ENCODE peak calls at places on chromosomes 2 and 18, in nine cellular contexts. Y is GM13977, D is HFFc6, U is mesothelial cell of epicardium, P is foreskin fibroblast, J is AG04449, C is epithelial cell of esophagus, N is breast epithelium, G is colonic mucosa. T is an unnamed sample.
A peak's percentile ranks its signal among the peaks of the same experiment; 100 is the strongest.

GRCh38 chr2:150584081-150584480 is 96.6 kb upstream of the RND3 start:
- DNase-seq in J (no peak), U (no peak), D (no peak), G (no peak), C (peak; percentile 67), P (no peak), N (no peak), Y (no peak), T (no peak)

GRCh38 chr18:36412778-36413177 is 115.3 kb downstream of the FHOD3 start:
- DNase-seq in J (no peak), C (peak; percentile 63), D (peak; percentile 26), N (no peak), G (no peak), Y (no peak), U (no peak), P (peak; percentile 35), T (no peak)

GRCh38 chr2:3197308-3197707 is 180.3 kb downstream of the EIPR1 start:
- DNase-seq in C (no peak), D (no peak), U (no peak), Y (no peak), P (no peak), J (no peak), G (no peak), N (no peak), T (no peak)

GRCh38 chr2:9948721-9949120 is 2.8 kb upstream of the GRHL1 start:
- DNase-seq in D (no peak), N (no peak), G (no peak), P (no peak), U (no peak), Y (no peak), J (no peak), C (no peak), T (no peak)

GRCh38 chr2:101253713-101254085 is 1.0 kb downstream of the CNOT11 start:
- DNase-seq in G (no peak), D (no peak), C (peak; percentile 7), U (no peak), P (no peak), Y (peak; percentile 17), N (no peak), J (no peak), T (peak; percentile 4)

GRCh38 chr2:73566288-73566878 is 75.8 kb downstream of the NAT8 start:
- DNase-seq in N (no peak), C (no peak), D (no peak), Y (no peak), J (no peak), U (no peak), G (no peak), P (no peak), T (no peak)

GRCh38 chr2:33317369-33318015 is 159.0 kb upstream of the RASGRP3 start:
- DNase-seq in Y (no peak), C (no peak), J (no peak), U (no peak), G (no peak), N (no peak), D (no peak), P (peak; percentile 67), T (no peak)

GRCh38 chr2:42881732-42882131 is 89.3 kb upstream of the HAAO start:
- DNase-seq in P (peak; percentile 61), U (no peak), C (peak; percentile 93), G (no peak), J (no peak), Y (no peak), D (peak; percentile 25), N (no peak), T (peak; percentile 22)

GRCh38 chr2:120601566-120601965 is 134.1 kb upstream of the GLI2 start:
- DNase-seq in C (no peak), P (no peak), J (no peak), G (no peak), D (no peak), N (no peak), U (no peak), Y (no peak), T (no peak)

GRCh38 chr2:205908491-205909193 is 177.3 kb downstream of the INO80D start:
- DNase-seq in Y (no peak), D (no peak), J (no peak), N (no peak), G (no peak), P (no peak), C (no peak), U (no peak), T (no peak)

GRCh38 chr2:112138143-112139032 is at the start of gene FBLN7:
- DNase-seq in U (no peak), P (peak; percentile 52), D (no peak), G (no peak), J (no peak), C (peak; percentile 25), Y (peak; percentile 30), N (no peak), T (no peak)

GRCh38 chr2:125745514-125745913 is 910.4 kb upstream of the GYPC start:
- DNase-seq in N (no peak), Y (no peak), G (peak; percentile 45), C (peak; percentile 18), U (no peak), P (no peak), D (peak; percentile 0), J (no peak), T (no peak)

GRCh38 chr2:25331686-25332365 is 9.9 kb downstream of the DNMT3A start:
- DNase-seq in Y (peak; percentile 63), N (no peak), G (no peak), J (no peak), U (no peak), C (peak; percentile 40), P (peak; percentile 43), D (no peak), T (peak; percentile 89)

GRCh38 chr18:7633171-7633570 is 66.1 kb downstream of the PTPRM start:
- DNase-seq in G (no peak), Y (no peak), J (no peak), P (no peak), D (no peak), N (no peak), C (no peak), U (no peak), T (no peak)

GRCh38 chr2:4338345-4338744 is 635.0 kb downstream of the DCDC2C start:
- DNase-seq in U (no peak), Y (no peak), P (no peak), N (no peak), J (no peak), D (no peak), G (no peak), C (no peak), T (no peak)

GRCh38 chr2:240394549-240394948 is 40.9 kb upstream of the GPC1 start:
- DNase-seq in J (no peak), U (no peak), G (no peak), Y (no peak), P (no peak), D (no peak), N (peak; percentile 30), C (no peak), T (no peak)

GRCh38 chr2:241798631-241799521 is 10.1 kb upstream of the NEU4 start:
- DNase-seq in C (no peak), G (peak; percentile 19), Y (peak; percentile 14), N (peak; percentile 49), P (no peak), J (no peak), U (peak; percentile 17), D (no peak), T (no peak)

GRCh38 chr2:62485780-62486765 is 19.9 kb downstream of the TMEM17 start:
- DNase-seq in Y (no peak), D (peak; percentile 14), N (no peak), C (peak; percentile 79), P (peak; percentile 70), J (no peak), G (no peak), U (no peak), T (no peak)

GRCh38 chr2:232983669-232983991 is 29.4 kb downstream of the NGEF start:
- DNase-seq in D (no peak), G (no peak), C (no peak), J (no peak), N (peak; percentile 20), Y (no peak), U (no peak), P (no peak), T (no peak)

GRCh38 chr2:192035731-192036442 is 158.8 kb downstream of the TMEFF2 start:
- DNase-seq in Y (no peak), D (peak; percentile 50), J (peak; percentile 14), P (peak; percentile 76), U (no peak), C (no peak), N (no peak), G (no peak), T (no peak)

GRCh38 chr2:44930274-44930826 is 11.2 kb upstream of the SIX3 start:
- DNase-seq in D (no peak), P (no peak), U (no peak), N (no peak), Y (peak; percentile 41), C (no peak), J (no peak), G (no peak), T (no peak)
- TF ChIP-seq CTCF in D (no peak), P (no peak), U (no peak), N (no peak), Y (no peak), C (no peak), J (no peak), G (no peak), T (no peak)

GRCh38 chr2:47653909-47654789 is 128.8 kb upstream of the MSH6 start:
- DNase-seq in C (peak; percentile 54), G (peak; percentile 68), D (no peak), N (no peak), P (no peak), Y (no peak), U (no peak), J (no peak), T (no peak)
- TF ChIP-seq CTCF in C (peak; percentile 28), G (no peak), D (peak; percentile 27), N (no peak), P (peak; percentile 6), Y (peak; percentile 17), U (no peak), J (peak; percentile 25), T (no peak)

GRCh38 chr18:22704627-22704918 is 228.6 kb upstream of the RBBP8 start:
- DNase-seq in C (no peak), J (no peak), U (no peak), N (no peak), Y (no peak), G (no peak), D (no peak), P (no peak), T (no peak)
- TF ChIP-seq CTCF in C (no peak), J (no peak), U (no peak), N (no peak), Y (no peak), G (no peak), D (no peak), P (no peak), T (peak; percentile 50)

DNA sequence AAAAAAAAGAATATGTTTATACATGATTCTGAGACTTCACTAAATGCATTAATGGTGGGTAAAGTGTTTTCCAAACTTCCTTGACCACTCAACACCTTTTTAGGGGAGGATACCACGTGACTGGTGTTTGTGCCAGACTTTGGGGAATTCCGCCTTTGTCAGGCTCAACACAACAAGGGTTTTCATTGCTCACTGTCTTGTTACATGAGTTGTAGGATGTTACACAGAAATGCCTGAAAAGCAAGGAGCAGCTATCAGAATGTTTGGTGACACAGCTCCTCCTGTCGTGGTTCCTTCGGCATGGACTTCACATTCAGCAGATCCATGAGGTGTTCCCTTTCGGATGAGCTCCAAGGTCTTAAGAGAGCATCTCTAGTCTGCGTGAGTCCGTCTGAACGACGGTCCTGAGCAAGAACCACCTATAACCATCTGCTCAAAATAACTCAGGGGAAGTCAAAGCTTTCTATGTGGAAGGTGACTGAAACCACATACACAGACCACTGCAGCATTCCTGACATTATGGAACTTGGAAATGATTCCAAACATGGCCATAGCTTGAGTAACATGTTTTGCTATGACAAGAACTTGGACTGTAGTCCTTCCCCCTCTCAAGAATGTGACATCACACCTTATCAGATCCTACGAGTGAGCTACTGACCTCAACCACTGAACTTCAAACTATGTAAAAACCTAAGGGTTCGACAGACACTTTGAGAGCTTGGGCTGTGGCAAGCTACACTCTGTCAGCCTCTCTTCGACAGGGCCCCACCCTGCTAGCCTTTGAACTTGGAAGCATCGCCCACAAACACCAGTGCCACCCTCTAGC is 57.5 kb downstream of the MCFD2 start:
- DNase-seq in U (no peak), G (no peak), D (peak; percentile 95), N (no peak), P (peak; percentile 54), J (peak; percentile 100), C (no peak), Y (no peak), T (no peak)
- TF ChIP-seq CTCF in U (no peak), G (no peak), D (peak; percentile 51), N (no peak), P (no peak), J (peak; percentile 18), C (no peak), Y (no peak), T (no peak)

T was measured in activated CD8-positive, alpha-beta T cell treated with anti-CD3 and anti-CD28 coated beads for 36 hours.